ENCODE peak calls at places on chromosome 12, in eight cellular contexts. D, G, I, R, U, T, N and M are unnamed samples.

GRCh38 chr12:120844297-120844696 is 59.9 kb downstream of the SPPL3 start:
- DNase-seq in N (no peak), G (no peak), D (no peak), I (no peak), R (no peak), T (no peak), U (no peak), M (no peak)

GRCh38 chr12:55728185-55728931 is 451 bp downstream of the CD63 start:
- DNase-seq in D (peak), U (no peak), G (peak), I (peak), R (peak), T (no peak), N (peak), M (no peak)

GRCh38 chr12:53492188-53492587 is 7.1 kb downstream of the MAP3K12 start:
- DNase-seq in I (no peak), U (no peak), D (no peak), T (no peak), R (peak), N (no peak), G (no peak), M (peak)

GRCh38 chr12:25784669-25785068 is 173.8 kb upstream of the RASSF8 start:
- DNase-seq in N (no peak), R (no peak), I (no peak), G (no peak), U (no peak), D (no peak), T (no peak), M (no peak)

GRCh38 chr12:132191715-132192553 is 47.7 kb downstream of the NOC4L start:
- DNase-seq in T (no peak), D (no peak), U (no peak), I (no peak), G (no peak), N (no peak), R (peak), M (no peak)

GRCh38 chr12:53340398-53340797 is 4.2 kb upstream of the SP7 start:
- DNase-seq in G (no peak), R (no peak), D (no peak), T (no peak), U (no peak), N (no peak), I (no peak), M (no peak)

GRCh38 chr12:12726543-12727093 is 9.4 kb downstream of the CDKN1B start:
- DNase-seq in U (no peak), G (peak), T (no peak), D (no peak), N (peak), I (no peak), R (peak), M (peak)

GRCh38 chr12:51773145-51773869 is 75.2 kb downstream of the FIGNL2 start:
- DNase-seq in U (no peak), G (no peak), D (no peak), T (no peak), R (no peak), I (no peak), N (no peak), M (no peak)

GRCh38 chr12:42360747-42361403 is 34.9 kb downstream of the PPHLN1 start:
- DNase-seq in D (no peak), G (peak), T (no peak), U (no peak), I (no peak), N (no peak), R (no peak), M (no peak)

GRCh38 chr12:122088181-122088810 is 9.7 kb downstream of the MLXIP start:
- DNase-seq in R (peak), N (no peak), U (no peak), I (no peak), G (no peak), D (no peak), T (no peak), M (no peak)

GRCh38 chr12:93812616-93813015 is 135.4 kb downstream of the CRADD start:
- DNase-seq in N (no peak), I (no peak), D (no peak), T (no peak), U (no peak), R (no peak), G (no peak), M (no peak)

GRCh38 chr12:79557690-79558315 is 133.0 kb downstream of the PAWR start:
- DNase-seq in I (no peak), G (no peak), N (no peak), U (no peak), R (no peak), T (no peak), D (no peak), M (no peak)

GRCh38 chr12:94140556-94140955 is 7.8 kb upstream of the PLXNC1 start:
- DNase-seq in G (peak), U (peak), D (peak), I (no peak), N (peak), R (peak), T (peak), M (peak)

GRCh38 chr12:25994901-25995625 is 36.6 kb downstream of the RASSF8 start:
- DNase-seq in I (no peak), N (no peak), R (no peak), D (no peak), U (no peak), G (no peak), T (no peak), M (no peak)

GRCh38 chr12:52156757-52157565 is 34.9 kb downstream of the KRT80 start:
- DNase-seq in N (peak), T (peak), D (peak), I (peak), U (peak), G (peak), R (peak), M (peak)

GRCh38 chr12:39441189-39441962 is 1.5 kb downstream of the KIF21A start:
- DNase-seq in N (peak), R (no peak), I (no peak), U (no peak), T (no peak), G (no peak), D (no peak), M (no peak)

GRCh38 chr12:54383041-54383609 is 1.4 kb downstream of the ZNF385A start:
- DNase-seq in G (no peak), T (no peak), D (no peak), R (no peak), I (no peak), U (no peak), N (no peak), M (no peak)

GRCh38 chr12:96500686-96501085 is 11.3 kb downstream of the CFAP54 start:
- DNase-seq in T (no peak), G (peak), U (no peak), I (peak), N (no peak), R (no peak), D (no peak), M (no peak)

GRCh38 chr12:3203713-3204112 is 126.5 kb downstream of the TSPAN9 start:
- DNase-seq in G (no peak), I (no peak), R (no peak), N (no peak), D (no peak), T (no peak), U (no peak), M (no peak)

GRCh38 chr12:124394462-124395128 is 99.7 kb downstream of the RFLNA start:
- DNase-seq in R (no peak), T (no peak), U (no peak), N (no peak), G (no peak), D (no peak), I (peak), M (no peak)

GRCh38 chr12:64675795-64676194 is 65.5 kb downstream of the RASSF3 start:
- DNase-seq in D (peak), I (no peak), T (no peak), R (no peak), U (no peak), N (peak), G (no peak), M (no peak)

GRCh38 chr12:103768467-103769123 is 72.4 kb downstream of the NT5DC3 start:
- DNase-seq in U (no peak), I (no peak), N (peak), G (no peak), D (no peak), T (peak), R (no peak), M (peak)

GRCh38 chr12:41537522-41537921 is 349.4 kb downstream of the PDZRN4 start:
- DNase-seq in T (no peak), D (no peak), N (no peak), I (no peak), U (no peak), G (no peak), R (no peak), M (no peak)

GRCh38 chr12:13194462-13195110 is 1.9 kb upstream of the EMP1 start:
- DNase-seq in G (no peak), T (no peak), I (no peak), U (no peak), D (no peak), R (peak), N (no peak), M (no peak)

GRCh38 chr12:4555804-4556203 is 6.2 kb upstream of the DYRK4 start:
- DNase-seq in I (no peak), G (no peak), U (no peak), D (no peak), N (no peak), T (no peak), R (no peak), M (no peak)

GRCh38 chr12:98698603-98699463 is 53.7 kb downstream of the APAF1 start:
- DNase-seq in D (peak), T (no peak), U (no peak), G (peak), N (peak), I (peak), R (peak), M (peak)

GRCh38 chr12:44159211-44159610 is 323.3 kb downstream of the TMEM117 start:
- DNase-seq in U (no peak), R (no peak), G (no peak), D (no peak), T (no peak), N (no peak), I (no peak), M (no peak)